ENCODE peak calls at places on chromosome 6, in four cellular contexts. M is Caco-2, Q is MG63, T is stomach. X is an unnamed sample.
A peak's percentile ranks its signal among the peaks of the same experiment; 100 is the strongest.

GRCh38 chr6:94468830-94469229 is 1049.5 kb upstream of the EPHA7 start:
- DNase-seq in M (no peak), Q (no peak), T (no peak), X (no peak)

GRCh38 chr6:16939839-16940238 is 162.0 kb upstream of the STMND1 start:
- DNase-seq in M (no peak), Q (no peak), T (no peak), X (no peak)

GRCh38 chr6:53352360-53352759 is 3.6 kb upstream of the ELOVL5 start:
- DNase-seq in M (no peak), Q (no peak), T (no peak), X (no peak)

GRCh38 chr6:20661721-20662120 is 127.5 kb downstream of the CDKAL1 start:
- DNase-seq in M (no peak), Q (peak; percentile 7), T (no peak), X (peak; percentile 48)

GRCh38 chr6:11983306-11983705 is 28.8 kb upstream of the HIVEP1 start:
- DNase-seq in M (no peak), Q (no peak), T (no peak), X (no peak)

GRCh38 chr6:151683381-151683780 is 124.1 kb upstream of the ESR1 start:
- DNase-seq in M (no peak), Q (no peak), T (no peak), X (no peak)

GRCh38 chr6:31558631-31559500 is 11.5 kb downstream of the NFKBIL1 start:
- DNase-seq in M (no peak), Q (no peak), T (no peak), X (peak; percentile 29)

GRCh38 chr6:63764318-63764916 is 128.8 kb downstream of the PHF3 start:
- DNase-seq in M (peak; percentile 36), Q (no peak), T (no peak), X (peak; percentile 69)

GRCh38 chr6:152356659-152357058 is 280.5 kb downstream of the SYNE1 start:
- DNase-seq in M (peak; percentile 55), Q (no peak), T (no peak), X (peak; percentile 8)

GRCh38 chr6:105644073-105644489 is 241.2 kb upstream of the PREP start:
- DNase-seq in M (no peak), Q (no peak), T (no peak), X (peak; percentile 5)

GRCh38 chr6:115241373-115241772 is 819.3 kb downstream of the FRK start:
- DNase-seq in M (no peak), Q (no peak), T (no peak), X (no peak)

GRCh38 chr6:21476054-21476552 is 117.4 kb upstream of the SOX4 start:
- DNase-seq in M (no peak), Q (no peak), T (no peak), X (no peak)

GRCh38 chr6:47132724-47133123 is 90.6 kb upstream of the ADGRF1 start:
- DNase-seq in M (no peak), Q (no peak), T (no peak), X (no peak)

GRCh38 chr6:158819213-158819976 is at the start of gene EZR:
- DNase-seq in M (peak; percentile 90), Q (peak; percentile 85), T (peak; percentile 86), X (peak; percentile 59)

GRCh38 chr6:45487645-45488044 is 109.9 kb upstream of the SUPT3H start:
- DNase-seq in M (no peak), Q (no peak), T (no peak), X (no peak)

GRCh38 chr6:134669531-134669930 is 280.4 kb downstream of the ALDH8A1 start:
- DNase-seq in M (no peak), Q (no peak), T (no peak), X (no peak)

GRCh38 chr6:28281288-28282064 is at the start of gene PGBD1:
- DNase-seq in M (peak; percentile 84), Q (peak; percentile 81), T (peak; percentile 72), X (peak; percentile 79)

GRCh38 chr6:114108119-114109002 is 137.4 kb upstream of the HDAC2 start:
- DNase-seq in M (peak; percentile 85), Q (peak; percentile 67), T (peak; percentile 69), X (peak; percentile 75)

GRCh38 chr6:119985952-119986736 is 636.6 kb upstream of the MAN1A1 start:
- DNase-seq in M (no peak), Q (no peak), T (no peak), X (no peak)

GRCh38 chr6:39347906-39348585 is 25.5 kb upstream of the KCNK16 start:
- DNase-seq in M (peak; percentile 66), Q (no peak), T (peak; percentile 72), X (peak; percentile 66)

GRCh38 chr6:16337280-16337975 is 99.0 kb downstream of the GMPR start:
- DNase-seq in M (no peak), Q (peak; percentile 82), T (peak; percentile 70), X (peak; percentile 95)

GRCh38 chr6:161658216-161658615 is 384.4 kb upstream of the AGPAT4 start:
- DNase-seq in M (no peak), Q (no peak), T (no peak), X (no peak)

GRCh38 chr6:111849298-111849697 is 24.0 kb downstream of the FYN start:
- DNase-seq in M (no peak), Q (no peak), T (no peak), X (no peak)

GRCh38 chr6:84263557-84263956 is 36.1 kb upstream of the CEP162 start:
- DNase-seq in M (peak; percentile 18), Q (no peak), T (no peak), X (no peak)

GRCh38 chr6:38195113-38195635 is 375.6 kb downstream of the ZFAND3 start:
- DNase-seq in M (no peak), Q (no peak), T (peak; percentile 44), X (no peak)

GRCh38 chr6:98470821-98471220 is 363.6 kb upstream of the POU3F2 start:
- DNase-seq in M (no peak), Q (no peak), T (no peak), X (no peak)

GRCh38 chr6:11712760-11713159 is 65.8 kb downstream of the ADTRP start:
- DNase-seq in M (no peak), Q (no peak), T (no peak), X (peak; percentile 17)

GRCh38 chr6:3913958-3914337 is 64.8 kb downstream of the FAM50B start:
- DNase-seq in M (no peak), Q (peak; percentile 5), T (no peak), X (no peak)

GRCh38 chr6:118722820-118723526 is 71.6 kb upstream of the CEP85L start:
- DNase-seq in M (no peak), Q (peak; percentile 14), T (no peak), X (peak; percentile 27)

GRCh38 chr6:136985502-136985901 is 59.3 kb downstream of the IL20RA start:
- DNase-seq in M (no peak), Q (no peak), T (no peak), X (no peak)

GRCh38 chr6:148509789-148510581 is 167.3 kb downstream of the SASH1 start:
- DNase-seq in M (no peak), Q (peak; percentile 94), T (no peak), X (peak; percentile 100)

GRCh38 chr6:94736231-94736630 is 841.1 kb upstream of the MANEA start:
- DNase-seq in M (no peak), Q (no peak), T (no peak), X (peak; percentile 33)

GRCh38 chr6:37105782-37106137 is 64.2 kb upstream of the PIM1 start:
- DNase-seq in M (no peak), Q (no peak), T (no peak), X (no peak)

DNA sequence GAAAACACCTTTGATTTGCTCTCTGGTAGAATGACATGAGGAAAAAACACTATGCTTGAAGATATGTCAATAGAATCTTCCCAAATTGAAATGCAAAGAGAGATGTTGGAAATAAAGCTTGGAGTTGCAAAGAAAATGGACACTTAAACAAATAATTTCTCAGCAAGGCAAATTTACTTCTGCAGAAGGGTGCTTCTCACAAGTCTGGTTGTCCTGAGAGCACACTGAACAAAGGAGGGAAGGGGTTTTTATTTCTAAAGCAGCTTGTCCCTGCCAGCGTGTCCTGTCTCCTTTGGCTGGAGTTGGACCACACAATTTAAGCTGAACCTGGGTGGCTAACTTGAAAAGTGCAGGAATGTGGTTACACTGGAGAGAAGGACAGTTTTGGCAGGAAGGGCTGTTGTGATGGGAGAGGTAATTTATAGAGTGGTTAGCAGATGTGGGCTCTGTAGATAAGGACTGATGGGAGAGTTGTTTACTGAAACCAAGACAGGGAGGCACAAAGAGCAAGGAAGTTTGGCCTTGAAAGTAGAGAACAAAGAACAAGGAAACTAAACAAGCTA is 454.6 kb upstream of the EYS start:
- DNase-seq in M (no peak), Q (no peak), T (no peak), X (no peak)
- H3K9me3 ChIP-seq in M (peaks cover 5% of the 10 kb centered on the region), Q (no peaks in the 10 kb centered on the region), T (peaks cover 49% of the 10 kb centered on the region), X (no peaks in the 10 kb centered on the region)

GRCh38 chr6:145506554-145506953 is 228.8 kb downstream of the EPM2A start:
- DNase-seq in M (no peak), Q (peak; percentile 31), T (peak; percentile 74), X (peak; percentile 26)

GRCh38 chr6:145508107-145508506 is 227.2 kb downstream of the EPM2A start:
- DNase-seq in M (no peak), Q (no peak), T (no peak), X (no peak)

GRCh38 chr6:145502417-145502816 is 232.9 kb downstream of the EPM2A start:
- DNase-seq in M (no peak), Q (no peak), T (peak; percentile 67), X (no peak)

GRCh38 chr6:145507251-145507650 is 228.1 kb downstream of the EPM2A start:
- DNase-seq in M (no peak), Q (no peak), T (peak; percentile 49), X (no peak)
- H3K9me3 ChIP-seq in M (peaks cover 13% of the 10 kb centered on the region), Q (no peaks in the 10 kb centered on the region), T (peaks cover 31% of the 10 kb centered on the region), X (no peaks in the 10 kb centered on the region)

GRCh38 chr6:86869500-86869899 is 67.8 kb upstream of the HTR1E start:
- DNase-seq in M (no peak), Q (no peak), T (no peak), X (no peak)

DNA sequence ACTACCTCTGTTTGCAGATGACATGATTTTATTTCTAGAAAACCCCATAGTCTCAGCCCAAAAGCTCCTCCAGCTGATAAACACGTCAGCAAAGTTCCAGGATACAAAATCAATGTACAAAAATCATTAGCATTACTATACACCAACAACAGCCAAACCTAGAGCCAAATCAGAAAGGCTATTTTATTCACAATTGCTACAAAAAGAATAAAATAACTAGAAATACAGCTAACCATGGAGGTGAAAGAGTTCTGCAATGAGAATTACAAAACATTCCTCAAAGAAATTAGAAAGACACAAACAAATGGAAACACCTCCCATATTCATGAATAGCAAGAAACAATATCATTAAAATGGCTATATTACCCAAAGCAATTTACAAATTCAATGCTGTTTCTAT is 65.6 kb upstream of the HTR1E start:
- DNase-seq in M (no peak), Q (no peak), T (no peak), X (no peak)
- H3K9me3 ChIP-seq in M (peaks cover 4% of the 10 kb centered on the region), Q (no peaks in the 10 kb centered on the region), T (peaks cover 50% of the 10 kb centered on the region), X (no peaks in the 10 kb centered on the region)

DNA sequence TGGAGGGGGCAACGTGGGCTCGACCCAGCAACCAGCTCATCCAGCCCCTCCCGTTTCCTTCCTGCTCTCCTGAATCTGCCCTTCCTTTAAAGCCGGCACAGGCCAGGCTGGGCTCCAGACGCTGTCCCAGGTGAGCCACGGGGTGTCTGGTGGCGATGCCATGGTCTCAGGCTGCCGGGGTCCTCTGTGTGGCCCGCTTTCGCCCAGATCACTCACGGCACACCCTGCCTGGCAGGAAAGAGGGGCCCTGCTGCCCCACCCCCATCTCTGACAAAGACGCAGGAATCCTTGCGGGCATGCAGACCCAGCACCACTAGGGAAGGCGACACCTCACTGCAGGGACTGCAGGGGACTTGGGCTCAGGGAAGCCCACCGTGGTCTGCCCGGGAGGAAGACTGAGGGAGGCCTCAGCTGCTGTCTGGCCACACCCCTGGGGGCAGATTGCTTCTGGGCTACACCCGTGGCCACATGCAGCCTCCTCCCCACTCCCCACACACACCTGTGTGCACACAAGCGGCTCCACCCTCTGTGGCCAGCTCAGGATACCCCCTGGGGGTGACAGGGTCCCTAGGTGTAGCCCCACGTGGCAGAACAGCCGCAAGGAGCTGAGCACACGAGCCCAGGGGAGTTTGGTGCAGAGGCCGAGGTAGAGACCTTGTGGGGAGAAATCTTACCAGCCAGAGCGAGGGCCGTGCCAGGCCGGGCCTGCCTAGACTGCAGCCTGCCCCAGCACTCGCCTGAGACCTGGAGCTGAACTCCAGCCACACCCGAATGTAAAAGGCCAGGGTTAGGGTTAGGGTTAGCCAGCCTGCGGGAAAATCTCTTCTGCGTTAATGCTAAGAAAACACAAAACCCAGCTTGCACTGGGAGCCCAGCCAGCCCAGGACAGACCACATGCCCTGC is 104.6 kb downstream of the DLL1 start:
- DNase-seq in M (no peak), Q (no peak), T (no peak), X (no peak)
- H3K9me3 ChIP-seq in M (no peaks in the 10 kb centered on the region), Q (no peaks in the 10 kb centered on the region), T (no peaks in the 10 kb centered on the region), X (no peaks in the 10 kb centered on the region)

X was measured in fibroblast of lung.